ENCODE peak calls at places on chromosomes 1 and 21, in seven cellular contexts. S, C, O, E, F, N and I are unnamed samples.

GRCh38 chr1:94280541-94280940 is 43.2 kb upstream of the ARHGAP29 start:
- DNase-seq in F (no peak), E (no peak), S (no peak), N (no peak), O (no peak), C (no peak), I (no peak)

GRCh38 chr1:27469334-27469733 is 20.6 kb downstream of the WASF2 start:
- DNase-seq in O (no peak), S (no peak), N (no peak), C (no peak), F (no peak), E (no peak), I (no peak)

GRCh38 chr1:10530281-10530740 is 55.6 kb downstream of the PEX14 start:
- DNase-seq in S (no peak), E (no peak), O (no peak), N (peak), C (no peak), F (no peak), I (no peak)

GRCh38 chr1:183159960-183160359 is 26.1 kb upstream of the LAMC2 start:
- DNase-seq in E (no peak), C (peak), S (no peak), F (no peak), O (no peak), N (no peak), I (peak)

GRCh38 chr21:14088391-14088790 is 122.4 kb downstream of the LIPI start:
- DNase-seq in F (no peak), O (no peak), C (no peak), E (no peak), N (no peak), S (no peak), I (no peak)

GRCh38 chr1:86084998-86085397 is 71.6 kb downstream of the COL24A1 start:
- DNase-seq in N (no peak), E (no peak), F (no peak), C (no peak), O (no peak), S (no peak), I (no peak)

GRCh38 chr1:241841661-241842060 is 6.3 kb upstream of the EXO1 start:
- DNase-seq in S (no peak), E (no peak), N (no peak), F (no peak), O (no peak), C (no peak), I (no peak)

GRCh38 chr1:18256318-18257235 is 149.0 kb downstream of the IGSF21 start:
- DNase-seq in F (no peak), E (no peak), C (peak), N (peak), O (peak), S (no peak), I (peak)

GRCh38 chr1:45557422-45557944 is 6.9 kb downstream of the AKR1A1 start:
- DNase-seq in S (no peak), O (no peak), C (peak), E (no peak), N (no peak), F (no peak), I (no peak)

GRCh38 chr1:28115267-28115666 is 26.9 kb upstream of the EYA3 start:
- DNase-seq in C (no peak), O (peak), F (no peak), E (no peak), S (no peak), N (no peak), I (no peak)